ENCODE peak calls at places on chromosomes 2 and 18, in seven cellular contexts. One of them, this sample, is unnamed. For H3K4me1, the result is how much of the 10 kb centered on the place peaks cover.

GRCh38 chr18:48330016-48330991 is 78.9 kb downstream of the ZBTB7C start:
- DNase-seq in HCT116: peak
- DNase-seq in astrocyte: peak
- DNase-seq in fibroblast of lung: peak
- DNase-seq in PC-3: peak
- DNase-seq in A549: peak
- DNase-seq in GM23248: peak
- DNase-seq in this sample: no peak

GRCh38 chr2:195363496-195363895 is 293.5 kb upstream of the SLC39A10 start:
- DNase-seq in HCT116: no peak
- DNase-seq in fibroblast of lung: peak
- DNase-seq in astrocyte: peak
- DNase-seq in PC-3: peak
- DNase-seq in GM23248: peak
- DNase-seq in A549: no peak
- DNase-seq in this sample: no peak

GRCh38 chr2:200929334-200930249 is 33.9 kb downstream of the ORC2 start:
- DNase-seq in GM23248: peak
- DNase-seq in A549: peak
- DNase-seq in HCT116: no peak
- DNase-seq in fibroblast of lung: peak
- DNase-seq in astrocyte: no peak
- DNase-seq in PC-3: peak
- DNase-seq in this sample: no peak

GRCh38 chr18:46596119-46596518 is 60.9 kb downstream of the LOXHD1 start:
- DNase-seq in fibroblast of lung: no peak
- DNase-seq in A549: no peak
- DNase-seq in astrocyte: no peak
- DNase-seq in HCT116: no peak
- DNase-seq in GM23248: no peak
- DNase-seq in PC-3: no peak
- DNase-seq in this sample: peak

GRCh38 chr2:227853204-227853629 is 18.2 kb upstream of the DAW1 start:
- DNase-seq in astrocyte: peak
- DNase-seq in HCT116: no peak
- DNase-seq in A549: no peak
- DNase-seq in GM23248: peak
- DNase-seq in PC-3: peak
- DNase-seq in fibroblast of lung: peak
- DNase-seq in this sample: no peak

GRCh38 chr2:128169933-128170709 is 79.1 kb downstream of the UGGT1 start:
- DNase-seq in GM23248: no peak
- DNase-seq in fibroblast of lung: no peak
- DNase-seq in A549: no peak
- DNase-seq in HCT116: no peak
- DNase-seq in PC-3: no peak
- DNase-seq in astrocyte: no peak
- DNase-seq in this sample: no peak

GRCh38 chr2:38433607-38433975 is 56.5 kb upstream of the ATL2 start:
- DNase-seq in GM23248: no peak
- DNase-seq in PC-3: peak
- DNase-seq in fibroblast of lung: no peak
- DNase-seq in astrocyte: no peak
- DNase-seq in A549: no peak
- DNase-seq in HCT116: peak
- DNase-seq in this sample: no peak

GRCh38 chr2:62305421-62306176 is 109.7 kb downstream of the B3GNT2 start:
- DNase-seq in astrocyte: no peak
- DNase-seq in GM23248: peak
- DNase-seq in PC-3: no peak
- DNase-seq in A549: no peak
- DNase-seq in HCT116: no peak
- DNase-seq in fibroblast of lung: no peak
- DNase-seq in this sample: no peak

GRCh38 chr18:13809521-13810252 is 14.3 kb upstream of the MC5R start:
- DNase-seq in HCT116: no peak
- DNase-seq in A549: no peak
- DNase-seq in astrocyte: no peak
- DNase-seq in PC-3: peak
- DNase-seq in fibroblast of lung: no peak
- DNase-seq in GM23248: no peak
- DNase-seq in this sample: no peak

GRCh38 chr2:127406454-127406853 is 11.8 kb upstream of the PROC start:
- DNase-seq in PC-3: no peak
- DNase-seq in fibroblast of lung: no peak
- DNase-seq in astrocyte: no peak
- DNase-seq in GM23248: peak
- DNase-seq in HCT116: no peak
- DNase-seq in A549: no peak
- DNase-seq in this sample: no peak

GRCh38 chr18:57561728-57562423 is 24.6 kb downstream of the FECH start:
- DNase-seq in astrocyte: peak
- DNase-seq in HCT116: peak
- DNase-seq in PC-3: peak
- DNase-seq in fibroblast of lung: peak
- DNase-seq in GM23248: peak
- DNase-seq in A549: peak
- DNase-seq in this sample: peak

GRCh38 chr18:74914648-74915047 is 294.3 kb downstream of the PTGR3 start:
- DNase-seq in PC-3: no peak
- DNase-seq in GM23248: no peak
- DNase-seq in astrocyte: no peak
- DNase-seq in HCT116: no peak
- DNase-seq in fibroblast of lung: no peak
- DNase-seq in A549: no peak
- DNase-seq in this sample: no peak

GRCh38 chr2:194155406-194155805 is 1501.6 kb upstream of the SLC39A10 start:
- DNase-seq in fibroblast of lung: no peak
- DNase-seq in PC-3: no peak
- DNase-seq in GM23248: no peak
- DNase-seq in A549: no peak
- DNase-seq in HCT116: no peak
- DNase-seq in astrocyte: no peak
- DNase-seq in this sample: no peak

GRCh38 chr2:56185101-56185581 is 1.4 kb downstream of the CCDC85A start:
- DNase-seq in GM23248: peak
- DNase-seq in fibroblast of lung: no peak
- DNase-seq in PC-3: peak
- DNase-seq in astrocyte: no peak
- DNase-seq in A549: peak
- DNase-seq in HCT116: no peak
- DNase-seq in this sample: no peak

GRCh38 chr2:138294451-138294850 is 207.1 kb upstream of the SPOPL start:
- DNase-seq in PC-3: peak
- DNase-seq in HCT116: no peak
- DNase-seq in astrocyte: no peak
- DNase-seq in A549: no peak
- DNase-seq in fibroblast of lung: no peak
- DNase-seq in GM23248: no peak
- DNase-seq in this sample: no peak

GRCh38 chr2:73700111-73700510 is 37.0 kb downstream of the TPRKB start:
- DNase-seq in astrocyte: no peak
- DNase-seq in GM23248: no peak
- DNase-seq in HCT116: no peak
- DNase-seq in PC-3: peak
- DNase-seq in fibroblast of lung: no peak
- DNase-seq in A549: no peak
- DNase-seq in this sample: no peak

GRCh38 chr2:241649927-241650326 is 12.4 kb downstream of the ATG4B start:
- DNase-seq in PC-3: no peak
- DNase-seq in HCT116: no peak
- DNase-seq in astrocyte: no peak
- DNase-seq in fibroblast of lung: no peak
- DNase-seq in GM23248: no peak
- DNase-seq in A549: no peak
- DNase-seq in this sample: no peak

GRCh38 chr2:118169359-118170005 is 81.2 kb downstream of the INSIG2 start:
- DNase-seq in GM23248: no peak
- DNase-seq in astrocyte: no peak
- DNase-seq in HCT116: no peak
- DNase-seq in fibroblast of lung: no peak
- DNase-seq in A549: no peak
- DNase-seq in PC-3: no peak
- DNase-seq in this sample: no peak

GRCh38 chr18:3015203-3015590 is 2.3 kb upstream of the LPIN2 start:
- DNase-seq in GM23248: peak
- DNase-seq in A549: peak
- DNase-seq in PC-3: peak
- DNase-seq in HCT116: peak
- DNase-seq in astrocyte: peak
- DNase-seq in fibroblast of lung: peak
- DNase-seq in this sample: no peak

GRCh38 chr2:240296611-240297552 is 138.6 kb upstream of the GPC1 start:
- DNase-seq in GM23248: no peak
- DNase-seq in astrocyte: no peak
- DNase-seq in A549: no peak
- DNase-seq in fibroblast of lung: no peak
- DNase-seq in HCT116: no peak
- DNase-seq in PC-3: no peak
- DNase-seq in this sample: no peak

GRCh38 chr2:48043301-48043700 is 137.0 kb upstream of the FBXO11 start:
- DNase-seq in A549: no peak
- DNase-seq in astrocyte: no peak
- DNase-seq in PC-3: no peak
- DNase-seq in GM23248: no peak
- DNase-seq in HCT116: no peak
- DNase-seq in fibroblast of lung: no peak
- DNase-seq in this sample: no peak

GRCh38 chr2:48039209-48039990 is 133.1 kb upstream of the FBXO11 start:
- DNase-seq in astrocyte: no peak
- DNase-seq in PC-3: no peak
- DNase-seq in HCT116: no peak
- DNase-seq in fibroblast of lung: no peak
- DNase-seq in A549: no peak
- DNase-seq in GM23248: no peak
- DNase-seq in this sample: no peak

GRCh38 chr2:48045613-48046012 is 139.3 kb upstream of the FBXO11 start:
- DNase-seq in HCT116: no peak
- DNase-seq in fibroblast of lung: no peak
- DNase-seq in PC-3: no peak
- DNase-seq in GM23248: no peak
- DNase-seq in A549: no peak
- DNase-seq in astrocyte: no peak
- DNase-seq in this sample: peak

GRCh38 chr2:48048725-48049124 is 142.4 kb upstream of the FBXO11 start:
- DNase-seq in astrocyte: no peak
- DNase-seq in A549: no peak
- DNase-seq in PC-3: no peak
- DNase-seq in GM23248: no peak
- DNase-seq in fibroblast of lung: no peak
- DNase-seq in HCT116: no peak
- DNase-seq in this sample: no peak

DNA sequence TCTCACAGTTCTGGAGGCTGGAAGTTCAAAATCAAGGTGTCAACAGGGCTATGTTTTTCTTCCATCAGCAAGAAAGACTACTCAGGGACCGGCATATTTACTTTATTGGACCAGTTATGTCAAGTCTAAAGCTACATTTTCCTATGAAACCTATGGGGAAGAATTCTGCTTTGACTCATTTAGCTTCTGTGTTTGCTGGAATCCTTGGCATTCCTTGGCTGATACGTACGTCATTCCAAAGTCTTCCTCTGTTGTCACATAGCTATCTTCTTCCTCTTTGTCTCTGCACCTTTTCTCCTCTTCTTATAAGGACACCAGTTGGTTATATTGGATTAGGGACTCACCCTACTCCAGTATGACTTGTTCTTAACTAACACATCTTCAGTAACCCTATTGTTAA is 137.4 kb upstream of the FBXO11 start:
- DNase-seq in GM23248: peak
- DNase-seq in A549: no peak
- DNase-seq in fibroblast of lung: peak
- DNase-seq in astrocyte: no peak
- DNase-seq in PC-3: no peak
- DNase-seq in HCT116: no peak
- DNase-seq in this sample: no peak
- H3K4me2 ChIP-seq in GM23248: no peak
- H3K4me2 ChIP-seq in A549: no peak
- H3K4me2 ChIP-seq in fibroblast of lung: no peak
- H3K4me2 ChIP-seq in astrocyte: no peak
- H3K4me2 ChIP-seq in PC-3: no peak
- H3K4me2 ChIP-seq in HCT116: no peak
- H3K4me2 ChIP-seq in this sample: no peak

GRCh38 chr18:67951166-67951565 is 434.6 kb upstream of the DSEL start:
- DNase-seq in A549: no peak
- DNase-seq in fibroblast of lung: peak
- DNase-seq in PC-3: peak
- DNase-seq in GM23248: no peak
- DNase-seq in HCT116: no peak
- DNase-seq in astrocyte: peak
- DNase-seq in this sample: no peak
- H3K4me1 ChIP-seq in A549: under half
- H3K4me1 ChIP-seq in fibroblast of lung: under half
- H3K4me1 ChIP-seq in PC-3: under half
- H3K4me1 ChIP-seq in GM23248: under half
- H3K4me1 ChIP-seq in HCT116: under half
- H3K4me1 ChIP-seq in astrocyte: under half
- H3K4me1 ChIP-seq in this sample: under half

GRCh38 chr2:161352718-161353117 is 44.5 kb downstream of the PSMD14 start:
- DNase-seq in A549: no peak
- DNase-seq in GM23248: no peak
- DNase-seq in HCT116: no peak
- DNase-seq in fibroblast of lung: no peak
- DNase-seq in PC-3: no peak
- DNase-seq in astrocyte: no peak
- DNase-seq in this sample: no peak
- H3K4me2 ChIP-seq in A549: no peak
- H3K4me2 ChIP-seq in GM23248: no peak
- H3K4me2 ChIP-seq in HCT116: no peak
- H3K4me2 ChIP-seq in fibroblast of lung: no peak
- H3K4me2 ChIP-seq in PC-3: no peak
- H3K4me2 ChIP-seq in astrocyte: no peak
- H3K4me2 ChIP-seq in this sample: no peak

DNA sequence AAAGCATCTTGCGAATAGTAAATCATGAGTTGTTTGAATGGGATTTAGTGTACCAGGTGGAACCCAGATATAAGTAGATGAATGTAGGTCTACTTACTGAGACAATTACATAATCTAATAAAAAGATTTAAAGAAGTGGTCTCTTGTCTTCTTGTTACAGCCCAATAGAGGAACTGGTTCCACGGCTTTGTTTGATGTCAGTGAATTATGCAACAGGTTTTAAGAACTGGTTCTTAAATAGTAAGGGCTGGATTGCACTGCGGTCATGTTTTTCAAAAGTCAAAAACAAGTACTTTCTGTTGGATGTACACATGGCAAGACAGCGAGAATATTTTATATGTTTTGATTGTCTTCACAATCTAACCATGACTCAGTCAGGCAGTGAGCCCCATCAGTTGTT is 15.4 kb upstream of the SLC9A2 start:
- DNase-seq in A549: no peak
- DNase-seq in astrocyte: no peak
- DNase-seq in GM23248: no peak
- DNase-seq in HCT116: no peak
- DNase-seq in fibroblast of lung: no peak
- DNase-seq in PC-3: peak
- DNase-seq in this sample: no peak
- H3K4me1 ChIP-seq in A549: under half
- H3K4me1 ChIP-seq in astrocyte: under half
- H3K4me1 ChIP-seq in GM23248: under half
- H3K4me1 ChIP-seq in HCT116: under half
- H3K4me1 ChIP-seq in fibroblast of lung: under half
- H3K4me1 ChIP-seq in PC-3: under half
- H3K4me1 ChIP-seq in this sample: under half

GRCh38 chr2:11949732-11950503 is 203.5 kb downstream of the LPIN1 start:
- DNase-seq in astrocyte: no peak
- DNase-seq in HCT116: no peak
- DNase-seq in A549: no peak
- DNase-seq in PC-3: no peak
- DNase-seq in fibroblast of lung: no peak
- DNase-seq in GM23248: peak
- DNase-seq in this sample: no peak
- H3K4me2 ChIP-seq in astrocyte: no peak
- H3K4me2 ChIP-seq in HCT116: no peak
- H3K4me2 ChIP-seq in A549: no peak
- H3K4me2 ChIP-seq in PC-3: no peak
- H3K4me2 ChIP-seq in fibroblast of lung: no peak
- H3K4me2 ChIP-seq in GM23248: no peak
- H3K4me2 ChIP-seq in this sample: no peak